ENCODE peak calls at places on chromosomes 1 and 21, in six cellular contexts. R is H9, A is mesenchymal stem cell, N is IMR-90, T is trophoblast cell, H is H1. J is an unnamed sample.
A peak's percentile ranks its signal among the peaks of the same experiment; 100 is the strongest.

GRCh38 chr1:164557270-164557669 is 1.7 kb upstream of the PBX1 start:
- DNase-seq in R (no peak), A (no peak), N (no peak), T (peak; percentile 10), H (no peak), J (no peak)

GRCh38 chr1:182739545-182739944 is 50.0 kb upstream of the NPL start:
- DNase-seq in R (peak; percentile 69), A (no peak), N (no peak), T (no peak), H (no peak), J (no peak)

GRCh38 chr1:15948600-15949452 is 27.1 kb downstream of the ZBTB17 start:
- DNase-seq in R (no peak), A (peak; percentile 98), N (peak; percentile 95), T (peak; percentile 55), H (no peak), J (no peak)

GRCh38 chr1:217647791-217648190 is 16.6 kb downstream of the SPATA17 start:
- DNase-seq in R (no peak), A (no peak), N (no peak), T (peak; percentile 14), H (no peak), J (no peak)

GRCh38 chr1:246632584-246633168 is 66.4 kb downstream of the CNST start:
- DNase-seq in R (no peak), A (peak; percentile 89), N (peak; percentile 88), T (peak; percentile 76), H (no peak), J (no peak)

GRCh38 chr1:83583351-83584014 is 415.4 kb downstream of the TTLL7 start:
- DNase-seq in R (peak; percentile 47), A (peak; percentile 33), N (no peak), T (peak; percentile 24), H (no peak), J (no peak)

GRCh38 chr21:42973309-42973990 is 912 bp upstream of the PKNOX1 start:
- DNase-seq in R (peak; percentile 34), A (no peak), N (no peak), T (no peak), H (no peak), J (no peak)

GRCh38 chr1:183273300-183273699 is 87.2 kb downstream of the LAMC2 start:
- DNase-seq in R (no peak), A (peak; percentile 5), N (no peak), T (peak; percentile 58), H (no peak), J (no peak)

DNA sequence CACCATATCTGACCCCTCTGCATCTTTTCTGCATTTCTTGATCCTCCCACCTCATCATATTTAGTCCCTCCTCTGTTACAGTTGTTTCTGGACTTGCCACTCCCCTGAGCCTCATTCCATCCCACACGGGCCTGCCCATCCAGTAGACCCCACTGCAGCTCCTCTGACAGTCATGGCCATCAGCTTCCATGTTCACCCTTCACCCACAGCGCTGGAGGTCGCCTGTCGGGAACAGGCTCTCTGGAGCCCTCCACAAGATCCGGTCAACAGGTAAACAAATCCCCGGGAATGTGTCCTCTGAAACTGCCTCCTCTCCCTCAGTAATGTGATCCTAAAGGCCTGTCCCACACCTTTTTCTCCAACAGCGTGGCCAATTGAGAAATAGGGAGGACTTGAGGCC is 31.3 kb downstream of the SYF2 start:
- DNase-seq in R (no peak), A (no peak), N (no peak), T (no peak), H (no peak), J (no peak)
- H3K14ac ChIP-seq in R (no peak overlapping the region), A (no peak overlapping the region), N (no peak overlapping the region), T (no peak overlapping the region), H (no peak overlapping the region), J (no peak overlapping the region)

DNA sequence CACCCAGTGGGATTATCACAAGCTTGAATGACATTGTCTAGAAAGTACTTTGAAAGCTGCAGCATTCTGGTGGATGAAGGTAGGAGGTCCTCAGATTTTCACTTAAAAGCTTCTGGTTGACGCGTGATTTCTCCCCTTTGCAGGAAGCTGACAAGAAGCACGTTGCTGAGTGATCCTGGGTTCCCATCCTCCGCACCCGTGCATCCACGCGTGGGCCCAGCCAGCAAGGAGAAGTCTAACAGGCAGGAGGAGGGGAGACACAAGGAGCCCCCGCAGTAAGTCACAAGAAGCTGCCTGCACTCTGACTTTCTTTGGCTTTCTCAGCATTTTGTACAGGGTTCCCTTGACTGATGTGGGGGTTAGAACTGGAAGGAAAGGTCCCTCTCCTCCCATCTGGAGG is 7.8 kb upstream of the B3GALT5 start:
- DNase-seq in R (no peak), A (no peak), N (no peak), T (no peak), H (no peak), J (no peak)
- H3K23ac ChIP-seq in R (no peak overlapping the region), A (no peak overlapping the region), N (no peak overlapping the region), T (no peak overlapping the region), H (no peak overlapping the region), J (no peak overlapping the region)

GRCh38 chr21:25421327-25422028 is 185.8 kb downstream of the MRPL39 start:
- DNase-seq in R (peak; percentile 44), A (peak; percentile 3), N (peak; percentile 68), T (peak; percentile 8), H (peak; percentile 15), J (peak; percentile 20)
- H3K14ac ChIP-seq in R (no peak overlapping the region), A (no peak overlapping the region), N (no peak overlapping the region), T (no peak overlapping the region), H (no peak overlapping the region), J (no peak overlapping the region)

GRCh38 chr1:184456189-184456588 is 69.4 kb downstream of the C1orf21 start:
- DNase-seq in R (no peak), A (no peak), N (no peak), T (no peak), H (no peak), J (no peak)
- H3K23ac ChIP-seq in R (no peak overlapping the region), A (no peak overlapping the region), N (peak overlapping the region; percentile 49), T (no peak overlapping the region), H (no peak overlapping the region), J (no peak overlapping the region)

GRCh38 chr1:235960799-235961198 is 94.1 kb upstream of the LYST start:
- DNase-seq in R (no peak), A (no peak), N (no peak), T (no peak), H (no peak), J (no peak)
- H3K14ac ChIP-seq in R (no peak overlapping the region), A (no peak overlapping the region), N (no peak overlapping the region), T (no peak overlapping the region), H (no peak overlapping the region), J (no peak overlapping the region)

GRCh38 chr1:63575340-63575826 is 17.8 kb upstream of the PGM1 start:
- DNase-seq in R (peak; percentile 41), A (peak; percentile 45), N (peak; percentile 16), T (peak; percentile 81), H (no peak), J (peak; percentile 2)

GRCh38 chr1:63569068-63569467 is 24.1 kb upstream of the PGM1 start:
- DNase-seq in R (no peak), A (no peak), N (no peak), T (no peak), H (no peak), J (no peak)

DNA sequence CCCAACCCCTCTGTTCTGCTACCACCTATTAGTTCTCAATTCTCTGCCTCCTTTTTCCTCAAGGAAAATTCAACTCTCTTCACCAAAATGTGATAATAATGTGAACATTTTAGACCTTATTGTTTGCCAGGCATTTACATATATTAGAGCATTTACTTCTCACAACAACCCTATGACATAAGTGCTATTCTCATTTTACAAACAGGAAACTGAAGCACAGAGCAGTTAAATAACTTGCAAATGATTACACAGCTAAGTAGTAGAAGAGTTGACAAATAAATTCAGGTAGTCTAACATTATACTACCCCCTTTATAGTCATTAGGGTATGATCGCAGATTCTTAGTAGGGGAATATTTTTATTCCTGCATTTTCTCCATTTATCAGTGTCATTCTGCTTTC is 23.3 kb upstream of the PGM1 start:
- DNase-seq in R (no peak), A (no peak), N (no peak), T (no peak), H (no peak), J (no peak)
- H3K23ac ChIP-seq in R (no peak overlapping the region), A (no peak overlapping the region), N (no peak overlapping the region), T (no peak overlapping the region), H (no peak overlapping the region), J (no peak overlapping the region)